ENCODE peak calls at places on chromosomes 5 and 9, in ten cellular contexts. M is brain microvascular endothelial cell; Q is dorsolateral prefrontal cortex; J is Jurkat, Clone E6-1; A is choroid plexus epithelial cell; N is mucosa of descending colon; O is HepG2; T is CD8-positive, alpha-beta memory T cell; K is heart left ventricle; D is lower lobe of right lung. Y is an unnamed sample.

GRCh38 chr5:144142030-144142825 is 28.2 kb downstream of the YIPF5 start:
- DNase-seq in T (no peak), J (peak), O (peak), D (no peak), N (no peak), Q (no peak), K (no peak), M (peak), A (peak), Y (no peak)

GRCh38 chr5:167678457-167678856 is 613.0 kb upstream of the WWC1 start:
- DNase-seq in K (no peak), J (no peak), D (no peak), A (no peak), O (no peak), T (no peak), M (no peak), Q (no peak), N (no peak), Y (no peak)

GRCh38 chr5:136032564-136032963 is 3.8 kb downstream of the TGFBI start:
- DNase-seq in Q (no peak), M (peak), O (peak), A (peak), T (no peak), N (no peak), J (no peak), K (no peak), D (no peak), Y (no peak)

GRCh38 chr9:135907446-135908333 is at the start of gene CAMSAP1:
- DNase-seq in N (peak), J (peak), M (peak), D (peak), A (peak), Q (peak), O (peak), T (peak), K (peak), Y (peak)

GRCh38 chr5:113336975-113337374 is 97.8 kb downstream of the TSSK1B start:
- DNase-seq in T (no peak), J (peak), M (peak), N (no peak), Q (no peak), K (peak), O (peak), A (peak), D (no peak), Y (peak)

GRCh38 chr5:37830348-37830747 is 9.5 kb downstream of the GDNF start:
- DNase-seq in M (no peak), J (no peak), K (no peak), T (no peak), A (no peak), Q (no peak), O (no peak), N (no peak), D (no peak), Y (no peak)

GRCh38 chr9:119905706-119906105 is 536.5 kb upstream of the BRINP1 start:
- DNase-seq in Q (no peak), M (no peak), J (no peak), T (no peak), A (no peak), N (no peak), O (peak), K (no peak), D (no peak), Y (no peak)

GRCh38 chr9:118148990-118149389 is 444.8 kb downstream of the TLR4 start:
- DNase-seq in M (no peak), A (no peak), J (no peak), K (no peak), N (no peak), T (no peak), D (no peak), Q (no peak), O (no peak), Y (no peak)

GRCh38 chr5:175382171-175382570 is 61.8 kb downstream of the DRD1 start:
- DNase-seq in D (no peak), M (no peak), O (no peak), K (no peak), N (no peak), A (no peak), J (no peak), T (no peak), Q (no peak), Y (no peak)

GRCh38 chr5:53930457-53930856 is 370.0 kb downstream of the NDUFS4 start:
- DNase-seq in K (no peak), Q (no peak), M (peak), T (no peak), N (no peak), O (no peak), D (no peak), J (no peak), A (peak), Y (no peak)

GRCh38 chr9:82367016-82367415 is 378.4 kb downstream of the SPATA31D1 start:
- DNase-seq in Q (no peak), T (no peak), A (no peak), O (no peak), D (no peak), M (no peak), J (no peak), N (no peak), K (no peak), Y (peak)

GRCh38 chr9:99594056-99594780 is 227.5 kb upstream of the NR4A3 start:
- DNase-seq in O (no peak), K (no peak), N (no peak), D (no peak), Q (no peak), J (no peak), M (no peak), T (no peak), A (no peak), Y (no peak)

GRCh38 chr5:179371681-179372675 is 26.7 kb upstream of the ADAMTS2 start:
- DNase-seq in J (no peak), A (no peak), N (no peak), T (no peak), Q (peak), M (no peak), K (no peak), D (no peak), O (no peak), Y (no peak)

GRCh38 chr5:15757103-15757502 is 257.1 kb downstream of the FBXL7 start:
- DNase-seq in A (peak), K (no peak), J (no peak), O (no peak), M (no peak), N (no peak), D (no peak), Q (no peak), T (no peak), Y (no peak)

GRCh38 chr9:122797316-122798033 is 2.4 kb upstream of the OR1K1 start:
- DNase-seq in M (no peak), A (no peak), Q (no peak), O (no peak), K (no peak), T (no peak), J (no peak), D (no peak), N (no peak), Y (no peak)

GRCh38 chr5:54644226-54644625 is 126.7 kb downstream of the SNX18 start:
- DNase-seq in T (no peak), A (peak), O (no peak), J (no peak), Q (no peak), M (peak), K (no peak), D (no peak), N (no peak), Y (no peak)

GRCh38 chr5:43256261-43256966 is 56.8 kb downstream of the HMGCS1 start:
- DNase-seq in T (no peak), J (no peak), D (no peak), M (no peak), K (no peak), O (no peak), Q (no peak), N (no peak), A (no peak), Y (no peak)

GRCh38 chr5:141942185-141942857 is 15.7 kb downstream of the PCDH12 start:
- DNase-seq in Q (no peak), O (peak), A (no peak), T (no peak), D (no peak), J (no peak), M (no peak), K (no peak), N (no peak), Y (no peak)

GRCh38 chr9:106868565-106868964 is 5.6 kb downstream of the ZNF462 start:
- DNase-seq in D (peak), K (no peak), T (no peak), O (no peak), A (no peak), Q (no peak), M (no peak), J (no peak), N (peak), Y (no peak)

GRCh38 chr5:64534033-64534432 is 28.2 kb downstream of the RGS7BP start:
- DNase-seq in T (no peak), O (no peak), A (no peak), J (no peak), N (no peak), K (no peak), D (no peak), M (no peak), Q (no peak), Y (no peak)

GRCh38 chr5:123099514-123100151 is 10.6 kb downstream of the PRDM6 start:
- DNase-seq in T (no peak), M (no peak), A (no peak), O (no peak), N (no peak), K (no peak), Q (no peak), D (peak), J (no peak), Y (peak)

GRCh38 chr5:73205309-73205708 is 32.3 kb downstream of the TMEM174 start:
- DNase-seq in M (no peak), A (no peak), D (no peak), N (peak), O (no peak), Q (no peak), K (no peak), T (no peak), J (peak), Y (no peak)

GRCh38 chr5:103487253-103487652 is 75.3 kb downstream of the NUDT12 start:
- DNase-seq in N (no peak), K (no peak), D (no peak), A (peak), M (no peak), T (no peak), Q (no peak), J (no peak), O (no peak), Y (peak)

GRCh38 chr9:116594552-116594951 is 92.6 kb upstream of the TRIM32 start:
- DNase-seq in K (no peak), T (no peak), O (no peak), A (peak), D (no peak), N (no peak), M (peak), J (no peak), Q (no peak), Y (no peak)

DNA sequence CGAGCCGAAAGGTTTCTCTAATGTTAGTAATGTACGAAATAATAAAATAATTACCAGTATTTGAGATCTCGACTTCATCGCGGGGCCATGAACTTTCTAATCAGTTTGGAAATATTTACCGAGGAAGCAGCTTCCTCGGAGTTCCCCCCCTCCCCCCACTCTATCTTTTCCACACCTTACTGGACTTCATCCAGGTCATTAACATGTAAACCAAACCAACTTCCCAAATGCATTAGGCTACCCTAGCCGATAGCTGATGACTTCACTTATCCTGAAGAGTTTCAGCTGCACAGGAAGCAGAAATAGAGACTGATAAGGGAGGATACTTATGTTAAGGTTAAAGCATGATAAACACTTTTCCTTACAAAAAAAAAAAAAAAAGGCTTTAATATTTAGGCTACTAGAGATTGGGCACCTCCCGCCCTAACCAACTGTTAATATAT is 1.5 kb upstream of the MEF2C start:
- DNase-seq in O (no peak), K (no peak), T (no peak), J (no peak), M (no peak), A (peak), Q (no peak), D (no peak), N (no peak), Y (no peak)
- H3K4me3 ChIP-seq in O (no peak), K (peak), T (peak), J (no peak), M (peak), A (peak), Q (peak), D (peak), N (peak), Y (peak)

GRCh38 chr5:59037041-59037440 is 454.2 kb downstream of the RAB3C start:
- DNase-seq in A (peak), T (no peak), N (no peak), O (no peak), K (no peak), Q (no peak), D (no peak), M (no peak), J (no peak), Y (no peak)
- H3K4me3 ChIP-seq in A (peak), T (peak), N (no peak), O (peak), K (no peak), Q (peak), D (peak), M (peak), J (no peak), Y (peak)

DNA sequence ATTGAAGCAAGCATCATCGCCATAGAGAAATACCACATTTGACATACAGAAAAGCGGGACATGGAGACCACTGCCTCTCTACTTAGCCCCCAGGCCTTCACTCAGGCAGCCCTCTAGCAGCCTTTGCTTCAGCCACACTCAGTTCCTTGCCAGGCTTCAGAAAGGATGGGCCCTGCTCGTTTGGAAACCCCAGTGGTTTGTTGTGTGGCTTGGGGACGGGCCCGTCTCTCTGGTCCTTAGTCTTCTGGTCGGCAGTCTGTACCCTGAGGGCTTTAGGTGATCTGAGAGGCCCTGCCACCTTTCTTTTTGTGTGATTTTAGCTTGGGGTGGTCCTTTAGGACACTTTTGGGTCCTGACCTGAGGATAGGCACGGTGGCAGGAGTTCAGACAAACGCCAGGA is 21.1 kb upstream of the ARSI start:
- DNase-seq in A (no peak), T (no peak), O (no peak), K (no peak), N (no peak), J (no peak), D (no peak), M (no peak), Q (no peak), Y (no peak)
- H3K4me3 ChIP-seq in A (no peak), T (no peak), O (no peak), K (no peak), N (no peak), J (no peak), D (no peak), M (no peak), Q (no peak), Y (no peak)

DNA sequence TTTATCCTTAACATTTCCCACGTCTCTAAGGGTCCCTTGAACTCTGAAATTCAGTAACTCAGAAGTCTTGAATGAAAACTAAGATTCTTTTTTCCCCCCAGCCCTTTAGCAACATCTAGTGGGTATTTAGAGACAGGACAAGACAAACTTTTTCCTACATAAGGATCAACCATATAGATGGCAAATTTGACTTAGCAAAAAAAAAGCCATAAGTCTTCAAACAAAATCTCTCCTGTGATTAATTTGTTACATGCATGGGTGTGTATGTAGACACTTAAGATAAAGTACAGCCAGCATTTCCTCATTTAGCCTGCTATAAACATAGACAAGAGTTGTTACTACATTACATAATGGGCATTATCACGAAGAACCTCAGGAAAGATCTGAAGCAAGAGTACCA is 29.1 kb upstream of the ANKRD31 start:
- DNase-seq in N (no peak), J (peak), A (peak), Q (no peak), D (no peak), K (no peak), M (no peak), T (no peak), O (peak), Y (no peak)
- H3K4me3 ChIP-seq in N (no peak), J (no peak), A (no peak), Q (no peak), D (no peak), K (no peak), M (no peak), T (no peak), O (no peak), Y (no peak)

GRCh38 chr9:110148384-110148783 is 59.6 kb downstream of the C9orf152 start:
- DNase-seq in M (no peak), J (peak), Q (no peak), O (no peak), N (no peak), T (no peak), D (no peak), K (no peak), A (peak), Y (no peak)
- H3K4me3 ChIP-seq in M (no peak), J (peak), Q (peak), O (no peak), N (no peak), T (peak), D (peak), K (no peak), A (no peak), Y (no peak)

DNA sequence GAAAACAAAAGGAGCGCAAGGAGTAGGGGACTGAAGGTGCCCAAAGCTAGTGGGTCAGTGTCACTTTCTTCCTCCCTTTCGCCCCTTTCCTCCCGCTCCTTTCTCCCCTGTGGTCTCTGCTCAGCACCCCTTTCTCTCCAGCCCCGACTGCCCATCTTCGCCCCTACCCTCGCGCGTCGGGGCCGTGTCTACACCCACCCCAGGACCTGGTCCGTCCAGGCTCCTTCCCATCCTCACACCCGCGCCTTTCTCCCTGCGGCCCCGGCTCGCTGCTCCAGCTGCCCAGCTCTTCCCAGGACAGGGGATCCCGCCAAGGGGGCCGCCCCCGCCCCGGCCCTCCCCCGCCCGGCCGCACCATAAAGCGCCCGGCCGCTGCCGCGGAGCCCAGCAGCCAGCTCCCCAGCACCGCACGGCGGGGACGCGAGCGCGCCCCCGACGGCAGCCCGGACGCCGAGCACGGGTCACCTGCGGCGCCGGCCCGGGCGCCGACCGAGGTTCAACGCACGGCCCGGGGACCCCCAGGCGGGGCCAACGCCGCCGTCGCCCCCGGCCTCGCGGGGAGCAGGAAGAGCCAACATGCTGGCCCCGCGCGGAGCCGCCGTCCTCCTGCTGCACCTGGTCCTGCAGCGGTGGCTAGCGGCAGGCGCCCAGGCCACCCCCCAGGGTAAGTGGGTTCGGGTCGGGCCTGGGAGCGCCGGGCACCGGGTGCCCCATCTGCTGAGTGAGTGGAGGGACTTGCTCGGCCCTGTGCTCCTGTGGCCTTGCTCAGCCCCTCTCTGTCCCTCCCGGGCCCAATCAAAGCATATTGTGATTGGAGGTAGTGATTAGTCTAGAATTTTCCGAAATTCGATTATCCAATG is at the start of gene THBS4:
- DNase-seq in T (no peak), K (peak), N (no peak), A (no peak), M (no peak), Q (no peak), D (no peak), O (no peak), J (no peak), Y (no peak)
- H3K4me3 ChIP-seq in T (no peak), K (peak), N (no peak), A (no peak), M (peak), Q (peak), D (no peak), O (no peak), J (no peak), Y (no peak)

GRCh38 chr9:72362680-72363139 is 2.3 kb downstream of the ZFAND5 start:
- DNase-seq in J (peak), D (peak), O (peak), K (peak), N (peak), Q (peak), A (peak), M (peak), T (peak), Y (peak)

GRCh38 chr9:72365525-72366256 is 683 bp upstream of the ZFAND5 start:
- DNase-seq in A (peak), M (peak), D (peak), N (peak), Q (peak), O (peak), T (peak), K (peak), J (peak), Y (peak)

GRCh38 chr9:72363226-72363625 is 1.8 kb downstream of the ZFAND5 start:
- DNase-seq in A (peak), J (no peak), O (no peak), N (no peak), D (no peak), K (no peak), M (no peak), Q (no peak), T (no peak), Y (no peak)

GRCh38 chr9:72364679-72365524 is at the start of gene ZFAND5:
- DNase-seq in O (peak), M (peak), T (peak), D (peak), A (peak), J (peak), N (peak), K (peak), Q (peak), Y (peak)

DNA sequence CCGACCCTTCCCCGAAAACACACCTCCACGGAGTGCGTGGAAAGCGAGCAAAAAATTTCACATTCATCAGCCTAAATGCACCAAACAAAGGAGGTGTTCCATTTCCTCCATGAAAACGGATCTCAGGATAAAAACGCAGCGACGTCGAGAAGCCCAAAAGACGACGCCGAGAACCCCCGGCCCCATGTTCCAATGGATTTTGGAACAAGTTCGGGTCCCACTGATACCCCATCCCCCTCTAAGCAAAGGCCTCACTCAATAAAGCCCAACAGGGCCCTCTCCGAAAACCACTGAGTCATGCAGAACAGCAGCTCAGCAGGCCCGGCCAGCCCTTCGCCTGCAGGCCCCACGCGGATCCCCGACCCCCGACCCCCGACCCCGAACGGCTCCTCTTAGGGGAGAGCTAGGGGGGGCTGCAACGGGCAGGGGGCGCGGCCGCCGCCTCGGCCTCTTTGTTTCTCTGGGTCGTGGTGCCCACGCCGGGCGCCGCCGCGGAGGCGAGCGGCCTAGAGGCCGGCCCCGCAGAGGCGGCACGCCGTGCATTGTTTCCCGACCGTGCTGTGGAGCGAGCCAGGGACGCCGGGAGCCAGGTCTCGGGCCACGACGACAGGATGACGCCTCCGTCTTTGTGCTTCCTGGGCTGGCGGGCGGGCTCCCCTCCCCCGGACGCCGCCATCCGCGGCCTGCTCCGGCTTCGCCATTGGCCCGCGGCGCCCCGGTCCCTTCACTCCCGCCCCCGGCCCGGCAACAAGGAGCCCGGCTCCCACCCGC is 915 bp downstream of the ZFAND5 start:
- DNase-seq in N (peak), K (peak), O (peak), D (peak), T (peak), A (peak), J (peak), M (no peak), Q (peak), Y (peak)
- H3K4me3 ChIP-seq in N (peak), K (peak), O (peak), D (peak), T (peak), A (peak), J (peak), M (peak), Q (peak), Y (peak)